ENCODE peak calls at places on chromosomes 4 and X, in five cellular contexts. L is astrocyte of the spinal cord, O is endothelial cell of umbilical vein, Z is tibial nerve, C is endothelial cell. R is an unnamed sample.

GRCh38 chr4:95537181-95537580 is 11.6 kb downstream of the UNC5C start:
- DNase-seq in O (no peak), Z (no peak), L (no peak), C (no peak), R (no peak)

GRCh38 chr4:158051401-158052235 is 121.2 kb downstream of the GASK1B start:
- DNase-seq in C (no peak), L (peak; percentile 90), Z (no peak), O (no peak), R (peak; percentile 74)

GRCh38 chr4:20408596-20408995 is 156.9 kb downstream of the SLIT2 start:
- DNase-seq in Z (no peak), C (no peak), O (no peak), L (peak; percentile 36), R (no peak)

GRCh38 chr4:26320159-26320452 is 708 bp upstream of the RBPJ start:
- DNase-seq in C (no peak), Z (no peak), L (no peak), O (no peak), R (no peak)

GRCh38 chr4:6019316-6020263 is 1.4 kb upstream of the C4orf50 start:
- DNase-seq in O (peak; percentile 40), L (peak; percentile 24), Z (no peak), C (peak; percentile 71), R (no peak)

GRCh38 chrX:111869639-111870034 is 6.3 kb upstream of the TRPC5OS start:
- DNase-seq in Z (no peak), L (peak; percentile 51), C (peak; percentile 37), O (peak; percentile 11), R (peak; percentile 12)

GRCh38 chrX:102959471-102959870 is 22.4 kb downstream of the RAB40AL start:
- DNase-seq in Z (no peak), L (peak; percentile 55), C (no peak), O (no peak), R (no peak)

GRCh38 chr4:1232661-1233621 is 16.0 kb downstream of the CTBP1 start:
- DNase-seq in L (peak; percentile 71), C (peak; percentile 27), O (peak; percentile 92), Z (no peak), R (no peak)

GRCh38 chr4:98446499-98447375 is 185.6 kb downstream of the RAP1GDS1 start:
- DNase-seq in L (peak; percentile 92), C (no peak), Z (no peak), O (no peak), R (no peak)

GRCh38 chr4:6749340-6750171 is 33.0 kb upstream of the KIAA0232 start:
- DNase-seq in C (no peak), L (peak; percentile 10), Z (peak; percentile 76), O (peak; percentile 34), R (no peak)

GRCh38 chrX:139758250-139758649 is 50.3 kb upstream of the MCF2 start:
- DNase-seq in Z (no peak), C (no peak), L (no peak), O (no peak), R (no peak)

GRCh38 chr4:145619639-145619996 is 433 bp downstream of the MMAA start:
- DNase-seq in C (peak; percentile 16), O (no peak), Z (peak; percentile 15), L (no peak), R (no peak)

GRCh38 chr4:66688674-66689073 is 856.6 kb downstream of the CENPC start:
- DNase-seq in L (peak; percentile 59), Z (no peak), C (no peak), O (peak; percentile 29), R (no peak)

GRCh38 chrX:72005046-72005445 is 94.4 kb downstream of the NHSL2 start:
- DNase-seq in Z (no peak), C (no peak), O (no peak), L (no peak), R (no peak)

GRCh38 chr4:26525136-26525535 is 34.9 kb upstream of the CCKAR start:
- DNase-seq in Z (no peak), L (peak; percentile 71), C (no peak), O (no peak), R (peak; percentile 10)

GRCh38 chr4:119106036-119107000 is 29.3 kb upstream of the MYOZ2 start:
- DNase-seq in C (no peak), O (peak; percentile 42), Z (no peak), L (no peak), R (no peak)

GRCh38 chrX:104913348-104913747 is 307.1 kb downstream of the TEX13A start:
- DNase-seq in Z (no peak), L (peak; percentile 4), C (no peak), O (peak; percentile 0), R (no peak)

GRCh38 chr4:45350438-45350837 is 624.1 kb upstream of the GNPDA2 start:
- DNase-seq in Z (no peak), O (no peak), L (peak; percentile 70), C (no peak), R (no peak)

GRCh38 chr4:187478292-187479205 is 517.0 kb upstream of the ZFP42 start:
- DNase-seq in O (no peak), L (peak; percentile 95), C (no peak), Z (no peak), R (peak; percentile 75)

GRCh38 chrX:276588-277171 is 4.5 kb upstream of the PLCXD1 start:
- DNase-seq in O (no peak), L (no peak), C (peak; percentile 31), Z (no peak), R (no peak)

GRCh38 chrX:54721424-54721823 is 76.6 kb downstream of the ITIH6 start:
- DNase-seq in Z (no peak), L (no peak), C (no peak), O (no peak), R (no peak)

GRCh38 chr4:7029921-7030320 is 13.3 kb upstream of the TADA2B start:
- DNase-seq in O (no peak), Z (no peak), L (no peak), C (no peak), R (no peak)

DNA sequence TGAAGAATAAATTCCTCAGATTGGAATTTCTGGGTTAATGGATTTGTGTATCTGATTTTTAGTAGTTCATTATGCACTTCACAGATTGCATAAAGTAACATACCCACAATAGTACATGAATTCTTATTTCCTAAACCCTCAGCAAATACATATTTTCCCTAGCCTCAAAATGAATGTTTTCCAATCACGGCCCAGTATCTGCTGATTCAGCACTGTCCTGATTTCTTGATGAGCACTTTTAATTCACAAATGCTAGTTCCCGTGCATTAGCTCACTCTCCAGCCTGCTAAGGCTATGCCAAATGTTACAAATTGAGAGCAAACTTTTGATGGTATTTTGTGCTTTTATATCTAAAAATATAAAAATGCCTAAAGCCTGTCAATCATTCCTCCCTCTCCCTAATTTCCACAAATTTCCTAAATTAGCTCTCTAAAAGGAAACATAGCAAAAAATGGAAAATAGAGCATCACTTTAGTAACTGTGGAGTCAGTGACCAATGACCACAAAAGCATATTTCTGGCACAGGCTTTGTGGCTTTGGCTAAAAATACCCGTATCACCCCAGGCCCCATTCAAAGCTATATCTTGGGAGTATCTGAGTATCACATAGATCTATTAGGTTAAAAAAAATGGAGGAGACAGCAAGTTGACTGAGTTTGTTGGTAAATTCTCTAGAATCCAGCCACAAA is 75.5 kb downstream of the NAF1 start:
- DNase-seq in O (no peak), L (no peak), Z (no peak), C (no peak), R (no peak)
- TF ChIP-seq CTCF in O (no peak), L (no peak), Z (no peak), C (no peak), R (no peak)

DNA sequence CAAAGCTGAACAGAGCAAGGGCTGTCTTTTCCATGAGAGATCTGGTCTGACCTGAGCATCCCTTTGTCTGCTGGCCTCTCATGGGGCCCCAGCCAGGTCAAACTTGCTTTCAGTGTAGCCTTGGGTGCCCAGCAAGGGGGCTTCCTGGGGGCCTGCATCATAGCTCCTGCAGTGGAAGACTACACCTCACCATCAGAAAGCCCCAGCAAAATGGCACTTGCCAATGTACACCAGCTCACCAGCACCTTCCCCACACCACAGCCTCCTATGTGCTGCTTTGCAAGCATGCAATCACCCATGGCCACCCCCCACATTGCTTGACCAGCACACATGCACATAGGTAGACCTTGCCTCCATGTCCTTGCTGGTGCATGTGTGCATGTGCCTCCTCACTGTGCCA is 1478.1 kb downstream of the FSTL5 start:
- DNase-seq in Z (no peak), L (no peak), C (no peak), O (no peak), R (no peak)
- TF ChIP-seq CTCF in Z (no peak), L (no peak), C (no peak), O (no peak), R (no peak)

GRCh38 chr4:155442267-155443105 is 65.7 kb upstream of the MAP9 start:
- DNase-seq in C (peak; percentile 81), Z (peak; percentile 78), O (peak; percentile 93), L (peak; percentile 76), R (peak; percentile 35)
- TF ChIP-seq CTCF in C (peak; percentile 89), Z (peak; percentile 92), O (peak; percentile 94), L (peak; percentile 96), R (peak; percentile 97)

GRCh38 chrX:109347618-109348017 is 134.3 kb downstream of the GUCY2F start:
- DNase-seq in C (no peak), O (peak; percentile 72), L (peak; percentile 87), Z (no peak), R (peak; percentile 30)

GRCh38 chrX:109352121-109352556 is 129.7 kb downstream of the GUCY2F start:
- DNase-seq in O (no peak), Z (no peak), C (no peak), L (peak; percentile 51), R (no peak)

GRCh38 chrX:109345866-109346265 is 136.0 kb downstream of the GUCY2F start:
- DNase-seq in Z (no peak), L (peak; percentile 5), O (peak; percentile 84), C (no peak), R (no peak)

GRCh38 chrX:109350621-109351020 is 131.3 kb downstream of the GUCY2F start:
- DNase-seq in Z (no peak), O (no peak), L (no peak), C (no peak), R (no peak)

DNA sequence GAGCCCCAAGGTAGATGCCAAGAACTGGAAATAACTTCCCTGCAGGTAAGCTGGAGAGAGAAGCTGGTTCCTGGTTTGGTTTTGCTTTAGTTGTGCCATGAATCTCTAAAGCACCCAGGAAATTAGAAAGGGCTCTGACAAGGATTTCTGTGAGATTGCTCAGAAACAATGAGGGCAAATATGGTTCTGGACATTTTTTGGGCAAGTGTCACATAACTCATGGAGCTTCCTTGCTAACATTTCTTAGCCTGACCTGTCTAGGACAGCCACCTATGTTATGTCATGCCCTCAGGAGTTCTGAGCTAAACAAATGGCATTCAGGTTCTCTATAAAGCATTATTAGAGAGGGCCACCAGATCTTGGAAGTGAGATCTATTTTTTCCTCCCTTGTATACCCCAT is 131.8 kb downstream of the GUCY2F start:
- DNase-seq in O (no peak), L (no peak), C (no peak), Z (no peak), R (no peak)
- TF ChIP-seq CTCF in O (no peak), L (no peak), C (no peak), Z (no peak), R (no peak)

DNA sequence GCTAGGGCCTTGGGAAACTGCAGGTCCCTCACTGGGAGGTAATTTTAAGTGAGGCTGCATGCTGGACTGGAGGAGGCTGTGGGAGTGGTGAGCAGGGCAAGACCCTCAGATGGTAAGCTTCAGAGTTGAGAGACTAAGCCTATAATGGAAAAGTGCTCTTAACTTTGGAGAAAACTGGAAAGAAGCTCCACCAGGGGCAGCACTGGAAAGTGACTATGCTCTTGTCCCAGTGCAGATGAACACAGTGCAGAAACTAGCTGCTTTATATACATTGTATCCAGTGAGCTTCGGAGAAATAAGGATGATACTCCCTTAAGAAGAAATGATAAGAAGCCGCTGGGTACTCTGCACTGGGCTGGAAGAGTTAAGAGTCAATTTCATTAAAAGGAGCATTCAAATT is 3.2 kb upstream of the MAGEB2 start:
- DNase-seq in Z (no peak), C (no peak), L (no peak), O (no peak), R (no peak)
- TF ChIP-seq CTCF in Z (no peak), C (no peak), L (no peak), O (no peak), R (no peak)